ENCODE peak calls at places on chromosomes 3 and 15, in four cellular contexts. K, D, G and P are unnamed samples.

GRCh38 chr3:80190051-80190450 is 422.3 kb upstream of the ROBO1 start:
- DNase-seq in K (no peak), D (no peak), G (peak), P (no peak)

GRCh38 chr3:13894096-13894811 is 14.4 kb upstream of the WNT7A start:
- DNase-seq in K (no peak), D (no peak), G (peak), P (no peak)

GRCh38 chr3:171407746-171408145 is 52.5 kb downstream of the TNIK start:
- DNase-seq in K (no peak), D (no peak), G (peak), P (no peak)

GRCh38 chr15:64681424-64682024 is 93.9 kb downstream of the RBPMS2 start:
- DNase-seq in K (no peak), D (peak), G (peak), P (peak)

GRCh38 chr3:193971268-193971751 is 164.6 kb upstream of the HES1 start:
- DNase-seq in K (no peak), D (peak), G (no peak), P (peak)

GRCh38 chr3:129434140-129434539 is 5.6 kb downstream of the MBD4 start:
- DNase-seq in K (no peak), D (no peak), G (no peak), P (no peak)

GRCh38 chr3:48684480-48685143 is 1.1 kb downstream of the NCKIPSD start:
- DNase-seq in K (no peak), D (peak), G (peak), P (no peak)

GRCh38 chr3:120875989-120876388 is 32.0 kb upstream of the STXBP5L start:
- DNase-seq in K (no peak), D (no peak), G (no peak), P (no peak)

GRCh38 chr3:101962055-101962454 is 112.7 kb downstream of the NFKBIZ start:
- DNase-seq in K (no peak), D (no peak), G (no peak), P (no peak)

GRCh38 chr3:136899622-136900158 is 37.7 kb downstream of the NCK1 start:
- DNase-seq in K (no peak), D (no peak), G (no peak), P (no peak)

GRCh38 chr3:84965141-84965540 is 6.4 kb downstream of the CADM2 start:
- DNase-seq in K (no peak), D (peak), G (no peak), P (no peak)

GRCh38 chr3:151327571-151328198 is 1.7 kb downstream of the P2RY13 start:
- DNase-seq in K (no peak), D (peak), G (no peak), P (no peak)

GRCh38 chr3:60708191-60708975 is 542.9 kb downstream of the FHIT start:
- DNase-seq in K (no peak), D (no peak), G (peak), P (no peak)

GRCh38 chr15:55277116-55277564 is 12.5 kb downstream of the RAB27A start:
- DNase-seq in K (peak), D (peak), G (no peak), P (no peak)

GRCh38 chr3:8739757-8740508 is 6.3 kb downstream of the CAV3 start:
- DNase-seq in K (no peak), D (no peak), G (peak), P (no peak)

GRCh38 chr3:187913617-187914033 is 168.4 kb upstream of the BCL6 start:
- DNase-seq in K (no peak), D (no peak), G (peak), P (peak)

GRCh38 chr3:191360620-191361019 is 30.3 kb upstream of the UTS2B start:
- DNase-seq in K (no peak), D (no peak), G (no peak), P (no peak)

GRCh38 chr3:49754536-49754935 is 30.8 kb upstream of the GMPPB start:
- DNase-seq in K (no peak), D (no peak), G (no peak), P (no peak)

GRCh38 chr15:37094542-37095196 is 5.7 kb downstream of the MEIS2 start:
- DNase-seq in K (no peak), D (no peak), G (no peak), P (no peak)

GRCh38 chr3:72907131-72907697 is 19.4 kb downstream of the GXYLT2 start:
- DNase-seq in K (no peak), D (no peak), G (peak), P (no peak)

GRCh38 chr3:193871093-193871485 is 264.9 kb upstream of the HES1 start:
- DNase-seq in K (no peak), D (no peak), G (no peak), P (no peak)

GRCh38 chr15:61173899-61174689 is 55.0 kb downstream of the RORA start:
- DNase-seq in K (no peak), D (peak), G (no peak), P (no peak)

GRCh38 chr15:61175024-61175423 is 54.1 kb downstream of the RORA start:
- DNase-seq in K (no peak), D (no peak), G (no peak), P (no peak)

GRCh38 chr3:111903067-111903511 is 44.0 kb downstream of the PHLDB2 start:
- DNase-seq in K (no peak), D (no peak), G (peak), P (no peak)

GRCh38 chr3:161991901-161992300 is 495.3 kb downstream of the OTOL1 start:
- DNase-seq in K (no peak), D (no peak), G (no peak), P (no peak)

GRCh38 chr15:96064351-96064756 is 266.1 kb upstream of the NR2F2 start:
- DNase-seq in K (no peak), D (no peak), G (peak), P (no peak)

GRCh38 chr15:66952756-66953522 is 112.5 kb upstream of the SMAD3 start:
- DNase-seq in K (no peak), D (no peak), G (no peak), P (no peak)

GRCh38 chr3:119652306-119653033 is 7.9 kb downstream of the POPDC2 start:
- DNase-seq in K (no peak), D (peak), G (no peak), P (no peak)

GRCh38 chr3:9347887-9348286 is 15.0 kb upstream of the THUMPD3 start:
- DNase-seq in K (no peak), D (no peak), G (peak), P (no peak)

GRCh38 chr15:76936671-76937070 is 5.1 kb downstream of the RCN2 start:
- DNase-seq in K (no peak), D (no peak), G (no peak), P (no peak)

GRCh38 chr15:27481768-27482167 is 510.8 kb downstream of the GABRG3 start:
- DNase-seq in K (no peak), D (no peak), G (no peak), P (no peak)

GRCh38 chr3:69423756-69424155 is 37.9 kb upstream of the FRMD4B start:
- DNase-seq in K (no peak), D (no peak), G (no peak), P (no peak)

GRCh38 chr3:72185549-72186484 is 400.9 kb upstream of the PROK2 start:
- DNase-seq in K (no peak), D (no peak), G (peak), P (no peak)

GRCh38 chr15:23497710-23498111 is 50.7 kb upstream of the GOLGA6L2 start:
- DNase-seq in K (no peak), D (no peak), G (no peak), P (no peak)

GRCh38 chr3:40714771-40715170 is 190.0 kb downstream of the ZNF621 start:
- DNase-seq in K (no peak), D (no peak), G (no peak), P (no peak)

GRCh38 chr3:28792604-28793003 is 444.0 kb upstream of the AZI2 start:
- DNase-seq in K (no peak), D (no peak), G (no peak), P (no peak)

GRCh38 chr15:50884583-50884982 is 23.9 kb upstream of the AP4E1 start:
- DNase-seq in K (no peak), D (no peak), G (no peak), P (no peak)

GRCh38 chr3:150078983-150079739 is 108.5 kb upstream of the PFN2 start:
- DNase-seq in K (no peak), D (no peak), G (peak), P (no peak)